ENCODE peak calls at places on chromosome 9, in four cellular contexts. One of them, this sample, is unnamed.
A peak's percentile ranks its signal among the peaks of the same experiment; 100 is the strongest.

GRCh38 chr9:109349431-109349846 is 28.6 kb upstream of the EPB41L4B start:
- DNase-seq in left ventricle myocardium inferior: no peak
- DNase-seq in HEK293T: no peak
- DNase-seq in pancreas: peak; percentile 23
- DNase-seq in this sample: no peak

GRCh38 chr9:22342489-22343217 is 104.0 kb upstream of the DMRTA1 start:
- DNase-seq in left ventricle myocardium inferior: no peak
- DNase-seq in pancreas: no peak
- DNase-seq in HEK293T: no peak
- DNase-seq in this sample: no peak

GRCh38 chr9:122134822-122135528 is 24.6 kb downstream of the NDUFA8 start:
- DNase-seq in HEK293T: no peak
- DNase-seq in left ventricle myocardium inferior: no peak
- DNase-seq in pancreas: no peak
- DNase-seq in this sample: no peak

GRCh38 chr9:73143606-73144328 is 7.9 kb upstream of the ANXA1 start:
- DNase-seq in HEK293T: no peak
- DNase-seq in pancreas: no peak
- DNase-seq in left ventricle myocardium inferior: no peak
- DNase-seq in this sample: no peak

GRCh38 chr9:99561435-99562262 is 260.0 kb upstream of the NR4A3 start:
- DNase-seq in HEK293T: no peak
- DNase-seq in pancreas: no peak
- DNase-seq in left ventricle myocardium inferior: no peak
- DNase-seq in this sample: no peak

GRCh38 chr9:95507456-95508241 is 9.1 kb downstream of the PTCH1 start:
- DNase-seq in HEK293T: no peak
- DNase-seq in pancreas: peak; percentile 79
- DNase-seq in left ventricle myocardium inferior: peak; percentile 52
- DNase-seq in this sample: peak; percentile 48

GRCh38 chr9:20407013-20407412 is 215.3 kb downstream of the MLLT3 start:
- DNase-seq in HEK293T: no peak
- DNase-seq in pancreas: no peak
- DNase-seq in left ventricle myocardium inferior: no peak
- DNase-seq in this sample: no peak

GRCh38 chr9:34378376-34379060 is 1.8 kb upstream of the MYORG start:
- DNase-seq in HEK293T: no peak
- DNase-seq in pancreas: no peak
- DNase-seq in left ventricle myocardium inferior: no peak
- DNase-seq in this sample: no peak

GRCh38 chr9:106883626-106884190 is 20.7 kb downstream of the ZNF462 start:
- DNase-seq in left ventricle myocardium inferior: no peak
- DNase-seq in pancreas: no peak
- DNase-seq in HEK293T: no peak
- DNase-seq in this sample: no peak

GRCh38 chr9:98251554-98251953 is 3.9 kb downstream of the TBC1D2 start:
- DNase-seq in left ventricle myocardium inferior: no peak
- DNase-seq in pancreas: no peak
- DNase-seq in HEK293T: no peak
- DNase-seq in this sample: no peak

GRCh38 chr9:120464857-120465421 is 115.0 kb downstream of the CDK5RAP2 start:
- DNase-seq in pancreas: no peak
- DNase-seq in HEK293T: no peak
- DNase-seq in left ventricle myocardium inferior: no peak
- DNase-seq in this sample: no peak

GRCh38 chr9:89810434-89810833 is 205.6 kb downstream of the GADD45G start:
- DNase-seq in HEK293T: no peak
- DNase-seq in left ventricle myocardium inferior: no peak
- DNase-seq in pancreas: no peak
- DNase-seq in this sample: no peak

GRCh38 chr9:32783168-32783891 is at the start of gene TMEM215:
- DNase-seq in HEK293T: no peak
- DNase-seq in pancreas: no peak
- DNase-seq in left ventricle myocardium inferior: no peak
- DNase-seq in this sample: no peak

GRCh38 chr9:93154293-93154903 is 20.3 kb upstream of the NINJ1 start:
- DNase-seq in left ventricle myocardium inferior: no peak
- DNase-seq in HEK293T: peak; percentile 79
- DNase-seq in pancreas: no peak
- DNase-seq in this sample: no peak